ENCODE peak calls at places on chromosomes 1 and 21, in nine cellular contexts. G, H, O, V, L, F, J, C and S are unnamed samples.

GRCh38 chr1:48033495-48034050 is 36.4 kb upstream of the TRABD2B start:
- DNase-seq in H (no peak), G (no peak), F (no peak), O (no peak), L (no peak), C (no peak), J (no peak), V (no peak), S (no peak)

GRCh38 chr1:44408181-44409018 is 3.3 kb downstream of the RNF220 start:
- DNase-seq in F (no peak), H (no peak), G (no peak), V (no peak), J (no peak), C (no peak), O (no peak), L (no peak), S (no peak)

GRCh38 chr1:24910751-24911650 is 19.1 kb downstream of the RUNX3 start:
- DNase-seq in C (peak; percentile 51), V (no peak), F (no peak), G (no peak), O (peak; percentile 39), J (peak; percentile 65), H (peak; percentile 63), L (peak; percentile 70), S (no peak)

GRCh38 chr1:109918671-109919070 is 8.0 kb downstream of the CSF1 start:
- DNase-seq in C (no peak), L (peak; percentile 45), O (no peak), V (no peak), J (no peak), G (no peak), H (no peak), F (no peak), S (no peak)

GRCh38 chr1:147717051-147717705 is 43.2 kb downstream of the GJA5 start:
- DNase-seq in G (no peak), V (no peak), O (peak; percentile 44), H (no peak), J (peak; percentile 75), F (no peak), C (peak; percentile 52), L (no peak), S (no peak)

GRCh38 chr21:45586289-45586858 is 44.1 kb upstream of the SLC19A1 start:
- DNase-seq in V (no peak), J (no peak), F (no peak), O (no peak), C (no peak), G (no peak), H (no peak), L (peak; percentile 6), S (no peak)

GRCh38 chr1:96370752-96371151 is 350.8 kb upstream of the PTBP2 start:
- DNase-seq in J (no peak), F (no peak), G (no peak), V (no peak), O (peak; percentile 7), H (no peak), L (no peak), C (no peak), S (no peak)

GRCh38 chr1:182617734-182618288 is 13.6 kb upstream of the RGS16 start:
- DNase-seq in H (peak; percentile 46), O (no peak), V (no peak), F (no peak), J (no peak), C (no peak), L (no peak), G (no peak), S (no peak)

GRCh38 chr1:36092166-36092797 is 3.6 kb downstream of the ADPRS start:
- DNase-seq in C (no peak), H (no peak), F (no peak), J (no peak), G (no peak), L (peak; percentile 48), O (no peak), V (no peak), S (peak; percentile 17)

GRCh38 chr1:179030130-179030529 is 4.4 kb downstream of the FAM20B start:
- DNase-seq in V (no peak), J (no peak), O (no peak), F (no peak), C (no peak), H (no peak), G (no peak), L (no peak), S (no peak)

GRCh38 chr21:27423073-27423472 is 456.2 kb upstream of the ADAMTS5 start:
- DNase-seq in H (peak; percentile 48), V (no peak), L (peak; percentile 79), F (peak; percentile 68), O (no peak), G (no peak), C (peak; percentile 38), J (peak; percentile 36), S (peak; percentile 63)

GRCh38 chr1:155977607-155978324 is 581 bp downstream of the ARHGEF2 start:
- DNase-seq in L (peak; percentile 72), V (no peak), H (peak; percentile 40), C (no peak), O (peak; percentile 33), G (no peak), F (no peak), J (peak; percentile 51), S (peak; percentile 54)
- TF ChIP-seq POLR2A in L (no peak), V (no peak), H (no peak), C (no peak), O (no peak), G (no peak), F (no peak), J (no peak), S (no peak)

GRCh38 chr1:209565759-209566678 is 17.5 kb upstream of the CAMK1G start:
- DNase-seq in G (no peak), O (peak; percentile 83), L (peak; percentile 76), H (peak; percentile 79), C (peak; percentile 89), V (peak; percentile 94), F (peak; percentile 92), J (peak; percentile 80), S (peak; percentile 44)
- TF ChIP-seq EP300 in G (no peak), O (no peak), L (no peak), H (no peak), C (no peak), V (no peak), F (no peak), J (no peak), S (no peak)

GRCh38 chr1:41890841-41891311 is 27.8 kb downstream of the HIVEP3 start:
- DNase-seq in C (peak; percentile 78), V (no peak), L (no peak), F (no peak), G (no peak), O (no peak), H (peak; percentile 61), J (no peak), S (no peak)

GRCh38 chr1:41892211-41892840 is 26.4 kb downstream of the HIVEP3 start:
- DNase-seq in O (no peak), V (no peak), L (no peak), C (no peak), F (no peak), J (peak; percentile 20), G (no peak), H (no peak), S (no peak)

GRCh38 chr1:41888756-41889155 is 30.0 kb downstream of the HIVEP3 start:
- DNase-seq in G (no peak), V (no peak), F (no peak), L (no peak), O (no peak), H (no peak), C (no peak), J (no peak), S (no peak)

GRCh38 chr1:41889506-41890414 is 29.0 kb downstream of the HIVEP3 start:
- DNase-seq in V (no peak), L (no peak), J (no peak), C (no peak), O (no peak), F (no peak), H (no peak), G (no peak), S (no peak)

GRCh38 chr1:41891403-41891896 is 27.3 kb downstream of the HIVEP3 start:
- DNase-seq in J (peak; percentile 30), G (peak; percentile 68), F (no peak), L (no peak), V (no peak), H (peak; percentile 65), C (peak; percentile 41), O (no peak), S (no peak)
- TF ChIP-seq POLR2A in J (no peak), G (peak; percentile 73), F (no peak), L (no peak), V (no peak), H (no peak), C (no peak), O (no peak), S (no peak)

GRCh38 chr1:214447557-214447871 is 103.9 kb downstream of the PTPN14 start:
- DNase-seq in G (no peak), J (no peak), C (no peak), L (no peak), O (no peak), H (no peak), V (no peak), F (no peak), S (no peak)

GRCh38 chr1:214448536-214448935 is 102.9 kb downstream of the PTPN14 start:
- DNase-seq in H (no peak), V (no peak), C (no peak), F (no peak), G (no peak), L (no peak), J (no peak), O (no peak), S (no peak)

GRCh38 chr1:214445846-214446614 is 105.4 kb downstream of the PTPN14 start:
- DNase-seq in H (no peak), V (no peak), O (no peak), J (no peak), F (no peak), G (no peak), C (no peak), L (no peak), S (no peak)

GRCh38 chr1:214445201-214445600 is 106.2 kb downstream of the PTPN14 start:
- DNase-seq in C (no peak), J (no peak), H (no peak), O (no peak), V (no peak), L (no peak), F (no peak), G (no peak), S (no peak)

DNA sequence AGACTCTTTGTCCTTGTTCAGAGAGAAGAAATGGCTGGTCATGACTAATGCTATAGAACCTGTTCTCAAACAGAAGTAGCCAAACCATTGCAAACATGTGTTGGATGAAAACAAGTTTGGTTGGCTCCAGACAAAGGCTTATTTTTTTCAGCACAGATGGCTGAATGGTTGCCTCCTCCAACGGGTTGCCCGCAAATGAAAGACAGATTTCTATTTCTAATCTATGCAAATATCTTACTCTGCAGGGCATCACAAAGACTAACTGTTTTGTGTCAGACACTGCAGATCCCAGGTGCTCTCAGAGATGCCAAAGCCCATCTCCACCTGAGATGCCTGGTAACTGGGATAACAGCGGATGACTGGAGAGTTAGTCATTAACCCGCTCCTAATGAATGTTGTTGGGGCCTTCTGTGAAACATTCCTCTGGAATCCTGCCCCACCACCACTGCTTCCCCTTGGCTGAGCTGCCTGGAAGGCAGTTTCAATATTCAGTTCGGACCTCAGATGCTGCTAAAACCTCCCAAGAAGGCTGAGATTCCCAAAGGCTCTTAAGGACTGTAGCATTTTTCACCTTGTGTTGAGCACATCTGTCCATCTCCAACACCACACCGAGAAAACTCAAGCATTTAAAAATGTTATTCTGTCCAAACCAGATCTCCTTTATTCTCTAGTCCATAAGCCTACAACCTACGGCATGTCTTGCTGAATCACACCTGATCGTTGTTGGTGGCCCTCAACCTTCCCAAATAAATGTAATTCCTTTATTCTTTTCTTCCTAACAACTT is 104.4 kb downstream of the PTPN14 start:
- DNase-seq in H (no peak), G (no peak), F (no peak), C (peak; percentile 62), J (peak; percentile 11), V (no peak), L (no peak), O (peak; percentile 75), S (no peak)
- TF ChIP-seq EP300 in H (no peak), G (no peak), F (no peak), C (no peak), J (no peak), V (no peak), L (no peak), O (peak; percentile 52), S (no peak)